ENCODE peak calls at places on chromosomes 12 and 14, in eight cellular contexts. K, S, H, V, R, W, J and I are unnamed samples.

GRCh38 chr14:50107850-50108249 is 8.5 kb downstream of the VCPKMT start:
- DNase-seq in K (no peak), S (no peak), H (no peak), V (no peak), R (no peak), W (no peak), J (no peak), I (no peak)

GRCh38 chr12:78651755-78652154 is 212.8 kb upstream of the SYT1 start:
- DNase-seq in K (no peak), S (no peak), H (no peak), V (no peak), R (no peak), W (peak), J (no peak), I (no peak)

GRCh38 chr12:6965714-6966113 is 4.8 kb downstream of the PHB2 start:
- DNase-seq in K (no peak), S (no peak), H (no peak), V (no peak), R (no peak), W (peak), J (no peak), I (no peak)

GRCh38 chr14:68232643-68233055 is 413.1 kb downstream of the RAD51B start:
- DNase-seq in K (peak), S (peak), H (no peak), V (peak), R (no peak), W (no peak), J (no peak), I (no peak)

GRCh38 chr14:96852823-96853422 is 55.7 kb downstream of the VRK1 start:
- DNase-seq in K (peak), S (peak), H (peak), V (no peak), R (peak), W (no peak), J (no peak), I (peak)

GRCh38 chr12:46383654-46384450 is 11.3 kb upstream of the SLC38A2 start:
- DNase-seq in K (peak), S (peak), H (peak), V (peak), R (peak), W (no peak), J (no peak), I (peak)

GRCh38 chr12:98420403-98420800 is 95.0 kb upstream of the TMPO start:
- DNase-seq in K (no peak), S (no peak), H (no peak), V (no peak), R (no peak), W (peak), J (no peak), I (no peak)

GRCh38 chr12:72522411-72522810 is 250.2 kb downstream of the TRHDE start:
- DNase-seq in K (no peak), S (no peak), H (no peak), V (no peak), R (no peak), W (no peak), J (no peak), I (no peak)

GRCh38 chr12:12723147-12723680 is 6.0 kb downstream of the CDKN1B start:
- DNase-seq in K (no peak), S (peak), H (peak), V (no peak), R (no peak), W (no peak), J (no peak), I (no peak)

GRCh38 chr12:12029653-12030052 is 41.1 kb upstream of the BCL2L14 start:
- DNase-seq in K (no peak), S (no peak), H (no peak), V (no peak), R (no peak), W (no peak), J (no peak), I (no peak)

GRCh38 chr12:25276199-25276937 is 25.6 kb upstream of the KRAS start:
- DNase-seq in K (peak), S (peak), H (peak), V (no peak), R (peak), W (no peak), J (no peak), I (peak)

GRCh38 chr14:55152052-55152753 is 23.2 kb downstream of the LGALS3 start:
- DNase-seq in K (no peak), S (peak), H (no peak), V (no peak), R (no peak), W (no peak), J (no peak), I (no peak)

GRCh38 chr12:6941267-6941666 is 2.3 kb upstream of the RNU7-1 start:
- DNase-seq in K (no peak), S (no peak), H (no peak), V (no peak), R (no peak), W (no peak), J (no peak), I (no peak)